ENCODE peak calls at places on chromosomes 1 and 21, in four cellular contexts. O is NB4, Y is K562, L is HepG2. T is an unnamed sample.

GRCh38 chr1:240073097-240073496 is 18.6 kb upstream of the FMN2 start:
- DNase-seq in O (no peak), Y (no peak), L (no peak), T (no peak)

GRCh38 chr1:47208374-47208850 is 18.6 kb upstream of the PDZK1IP1 start:
- DNase-seq in O (no peak), Y (no peak), L (no peak), T (no peak)

GRCh38 chr1:168261390-168261789 is 19.3 kb upstream of the TBX19 start:
- DNase-seq in O (no peak), Y (no peak), L (no peak), T (no peak)

GRCh38 chr1:165841582-165842362 is 14.4 kb downstream of the UCK2 start:
- DNase-seq in O (peak), Y (no peak), L (peak), T (no peak)

GRCh38 chr1:87291107-87291506 is 37.6 kb upstream of the LMO4 start:
- DNase-seq in O (no peak), Y (no peak), L (no peak), T (no peak)

GRCh38 chr1:66412689-66413088 is 121.3 kb upstream of the SGIP1 start:
- DNase-seq in O (no peak), Y (no peak), L (no peak), T (no peak)

GRCh38 chr21:26849428-26850115 is 4.4 kb upstream of the ADAMTS1 start:
- DNase-seq in O (peak), Y (peak), L (peak), T (no peak)

GRCh38 chr1:28256197-28256827 is 3.0 kb upstream of the SESN2 start:
- DNase-seq in O (no peak), Y (no peak), L (no peak), T (no peak)

GRCh38 chr1:205440476-205441317 is 15.1 kb downstream of the BLACAT1 start:
- DNase-seq in O (peak), Y (peak), L (peak), T (no peak)

GRCh38 chr1:21067551-21068227 is 109.0 kb downstream of the EIF4G3 start:
- DNase-seq in O (no peak), Y (no peak), L (no peak), T (no peak)

GRCh38 chr1:10539411-10540043 is 64.8 kb downstream of the PEX14 start:
- DNase-seq in O (no peak), Y (no peak), L (no peak), T (no peak)

GRCh38 chr21:46035809-46036695 is 54.5 kb downstream of the COL6A1 start:
- DNase-seq in O (no peak), Y (no peak), L (no peak), T (no peak)

GRCh38 chr1:194102607-194103006 is 916.2 kb upstream of the B3GALT2 start:
- DNase-seq in O (peak), Y (no peak), L (peak), T (no peak)

GRCh38 chr1:179228783-179229213 is 679 bp downstream of the ABL2 start:
- DNase-seq in O (peak), Y (peak), L (peak), T (peak)

GRCh38 chr1:178036090-178036489 is 57.8 kb upstream of the RASAL2 start:
- DNase-seq in O (no peak), Y (no peak), L (no peak), T (no peak)

GRCh38 chr1:204356997-204357396 is 2.7 kb downstream of the PLEKHA6 start:
- DNase-seq in O (no peak), Y (no peak), L (no peak), T (no peak)

GRCh38 chr1:20069932-20070331 is at the start of gene PLA2G5:
- DNase-seq in O (no peak), Y (no peak), L (no peak), T (no peak)

GRCh38 chr21:35559128-35559831 is 501.0 kb downstream of the SETD4 start:
- DNase-seq in O (no peak), Y (no peak), L (no peak), T (no peak)

GRCh38 chr1:71667224-71667623 is 586.4 kb upstream of the ZRANB2 start:
- DNase-seq in O (peak), Y (no peak), L (no peak), T (no peak)

GRCh38 chr1:44239961-44240371 is 26.7 kb downstream of the DMAP1 start:
- DNase-seq in O (no peak), Y (no peak), L (no peak), T (no peak)

GRCh38 chr1:53071167-53071865 is 9.3 kb downstream of the PODN start:
- DNase-seq in O (no peak), Y (no peak), L (no peak), T (no peak)

GRCh38 chr1:38541223-38541622 is 318.3 kb downstream of the RRAGC start:
- DNase-seq in O (no peak), Y (no peak), L (no peak), T (no peak)

DNA sequence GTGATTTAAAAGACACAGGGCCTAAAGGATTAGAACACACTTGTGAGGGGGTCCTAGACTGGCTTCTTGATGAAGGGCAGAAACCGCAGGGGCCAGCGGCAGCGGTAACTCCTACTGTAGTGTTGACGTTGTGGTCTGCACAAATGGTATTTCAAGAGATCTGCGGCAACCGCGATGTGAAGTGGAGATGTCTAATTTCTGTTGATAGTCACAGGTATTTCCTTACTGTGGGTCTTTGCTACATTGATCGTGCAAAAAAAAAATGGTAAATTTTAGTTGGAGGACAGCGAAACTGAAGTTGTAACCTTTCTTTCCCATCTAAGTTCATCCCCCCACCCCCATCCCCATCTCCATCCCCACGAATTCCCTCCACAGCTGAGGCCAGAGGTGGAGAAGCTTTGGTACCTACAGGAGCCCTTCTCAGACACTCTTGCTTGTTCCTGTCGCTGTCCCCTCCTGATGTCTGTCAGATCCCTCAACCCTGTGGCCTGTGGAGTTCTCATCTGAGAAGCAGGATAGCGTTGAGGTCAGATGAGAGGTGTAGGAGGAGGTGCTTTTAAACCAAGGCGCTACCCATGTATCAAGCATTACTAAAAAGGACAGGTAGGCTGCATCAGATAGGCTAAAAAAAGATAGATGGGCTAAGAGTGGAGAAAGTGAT is 638 bp downstream of the NTPCR start:
- DNase-seq in O (peak), Y (peak), L (peak), T (peak)
- TF ChIP-seq MYC in O (no peak), Y (no peak), L (no peak), T (no peak)

DNA sequence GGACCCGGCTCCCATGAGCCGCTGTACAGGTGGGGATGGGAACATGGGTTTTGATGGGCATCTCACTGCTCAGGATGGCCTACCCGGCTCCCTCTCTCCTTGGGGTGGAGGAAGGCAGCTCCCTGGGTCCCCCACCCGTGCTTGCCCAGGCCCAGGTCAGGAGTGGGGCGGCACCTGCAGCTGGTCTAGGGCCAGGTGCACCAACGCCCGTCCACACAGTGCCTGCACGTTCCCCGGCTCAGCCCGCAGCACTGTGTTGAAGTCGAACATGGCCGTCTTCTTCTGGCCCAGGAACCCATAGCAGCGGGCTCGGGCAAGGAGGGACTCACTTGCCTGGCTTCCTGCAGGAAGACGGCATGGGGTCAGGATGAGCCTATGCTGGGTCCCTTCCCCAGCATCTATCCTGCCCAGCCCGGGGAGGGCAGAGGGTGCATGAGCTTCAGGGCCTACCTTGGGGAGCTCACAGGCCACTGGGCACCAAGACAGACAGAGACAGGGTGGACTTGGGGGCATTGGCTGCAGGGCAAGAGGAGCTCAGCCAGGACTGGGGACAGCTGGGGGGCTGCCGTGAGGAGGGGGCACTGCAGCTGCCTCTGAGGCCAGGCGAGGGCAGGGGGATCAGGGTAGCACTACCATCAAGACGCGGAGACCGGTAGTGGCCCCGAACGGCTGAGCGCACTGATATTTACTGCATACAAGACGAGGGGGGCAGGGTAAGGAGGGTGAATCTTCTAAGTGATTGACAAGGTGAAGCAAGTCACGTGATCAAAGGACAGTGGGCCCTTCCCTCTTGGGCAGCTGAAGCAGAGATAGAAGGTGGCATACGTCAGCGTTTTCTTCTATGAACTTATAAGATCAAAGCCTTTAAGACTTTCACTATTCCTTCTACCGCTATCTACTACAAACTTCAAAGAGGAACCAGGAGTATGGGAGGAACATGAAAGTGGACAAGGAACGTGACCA is 17.8 kb downstream of the TTC34 start:
- DNase-seq in O (no peak), Y (no peak), L (no peak), T (no peak)
- TF ChIP-seq MYC in O (no peak), Y (no peak), L (no peak), T (no peak)

DNA sequence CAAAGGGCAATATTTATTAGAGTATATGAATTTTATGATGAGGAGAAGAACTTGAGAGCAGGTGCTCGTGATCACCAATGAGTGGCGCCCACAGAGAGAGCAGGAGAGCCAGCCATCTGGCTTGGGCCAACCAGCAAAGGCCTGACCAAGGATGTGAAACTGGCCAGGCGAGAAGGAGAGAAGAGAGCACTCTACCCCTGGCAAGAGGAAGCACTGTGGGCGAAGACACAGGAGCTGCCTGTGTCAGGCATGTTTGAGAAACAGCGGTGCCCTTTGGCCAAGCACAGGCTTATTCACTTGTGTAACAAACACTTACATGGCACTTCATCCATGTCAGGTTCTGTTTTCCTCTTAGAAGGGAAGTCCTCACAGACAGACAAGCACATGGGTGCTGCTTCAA is 4.2 kb upstream of the SIPA1L2 start:
- DNase-seq in O (peak), Y (no peak), L (no peak), T (no peak)
- TF ChIP-seq MYC in O (no peak), Y (no peak), L (no peak), T (no peak)

GRCh38 chr1:30379684-30380624 is 343.4 kb downstream of the MATN1 start:
- DNase-seq in O (peak), Y (peak), L (peak), T (peak)

GRCh38 chr1:30377230-30378022 is 346.0 kb downstream of the MATN1 start:
- DNase-seq in O (peak), Y (no peak), L (no peak), T (no peak)

GRCh38 chr1:30378023-30378596 is 345.3 kb downstream of the MATN1 start:
- DNase-seq in O (no peak), Y (no peak), L (no peak), T (no peak)

GRCh38 chr1:30380625-30380984 is 342.8 kb downstream of the MATN1 start:
- DNase-seq in O (no peak), Y (no peak), L (no peak), T (no peak)

GRCh38 chr1:30378991-30379581 is 344.3 kb downstream of the MATN1 start:
- DNase-seq in O (peak), Y (no peak), L (peak), T (no peak)
- TF ChIP-seq MYC in O (no peak), Y (no peak), L (no peak), T (no peak)